ENCODE peak calls at places on chromosomes 6 and 20, in four cellular contexts. G is GM23338; T is transverse colon; E is stimulated activated CD8-positive, alpha-beta memory T cell treated with anti-CD3 and anti-CD28 coated beads, Interleukin-12 subunit alpha, Interleukin-12 subunit beta, amount 100 ng/mL, for 4 hours. U is an unnamed sample.

GRCh38 chr6:90993771-90994170 is 406.9 kb upstream of the MAP3K7 start:
- DNase-seq in G (no peak), T (no peak), E (no peak), U (no peak)

GRCh38 chr20:4281258-4282055 is 266.1 kb upstream of the RNF24 start:
- DNase-seq in G (no peak), T (no peak), E (no peak), U (no peak)

GRCh38 chr6:40962241-40962640 is 76.8 kb downstream of the UNC5CL start:
- DNase-seq in G (no peak), T (no peak), E (no peak), U (no peak)

GRCh38 chr20:9608639-9609440 is 94.5 kb downstream of the LAMP5 start:
- DNase-seq in G (peak; percentile 44), T (no peak), E (no peak), U (no peak)

GRCh38 chr20:44166008-44166407 is 21.0 kb downstream of the JPH2 start:
- DNase-seq in G (no peak), T (no peak), E (no peak), U (no peak)

GRCh38 chr6:1766663-1767062 is 156.9 kb downstream of the FOXC1 start:
- DNase-seq in G (no peak), T (no peak), E (no peak), U (no peak)

GRCh38 chr20:63054695-63055240 is 48.0 kb upstream of the BHLHE23 start:
- DNase-seq in G (no peak), T (no peak), E (no peak), U (no peak)

GRCh38 chr6:33808781-33809180 is 5.0 kb upstream of the MLN start:
- DNase-seq in G (no peak), T (no peak), E (no peak), U (no peak)

GRCh38 chr6:136791296-136792065 is 796 bp downstream of the MAP3K5 start:
- DNase-seq in G (peak; percentile 45), T (peak; percentile 76), E (peak; percentile 30), U (peak; percentile 47)

GRCh38 chr20:44704551-44704971 is 10.6 kb upstream of the CCN5 start:
- DNase-seq in G (no peak), T (no peak), E (no peak), U (no peak)

GRCh38 chr20:46099491-46100287 is 9.9 kb upstream of the NCOA5 start:
- DNase-seq in G (peak; percentile 76), T (peak; percentile 42), E (no peak), U (peak; percentile 62)

GRCh38 chr6:142570221-142570671 is 268.4 kb downstream of the ADGRG6 start:
- DNase-seq in G (no peak), T (no peak), E (no peak), U (no peak)

GRCh38 chr6:38058022-38058421 is 238.5 kb downstream of the ZFAND3 start:
- DNase-seq in G (no peak), T (no peak), E (peak; percentile 16), U (no peak)

GRCh38 chr6:42007753-42008528 is 42.4 kb upstream of the TAF8 start:
- DNase-seq in G (no peak), T (no peak), E (peak; percentile 31), U (no peak)

GRCh38 chr6:23006656-23007055 is 437.3 kb downstream of the HDGFL1 start:
- DNase-seq in G (no peak), T (no peak), E (no peak), U (no peak)

GRCh38 chr6:36071714-36072113 is 44.1 kb downstream of the MAPK14 start:
- DNase-seq in G (no peak), T (no peak), E (no peak), U (no peak)

GRCh38 chr20:35981969-35982368 is 13.6 kb downstream of the CNBD2 start:
- DNase-seq in G (no peak), T (no peak), E (no peak), U (no peak)

GRCh38 chr6:25404094-25404493 is 124.9 kb downstream of the CARMIL1 start:
- DNase-seq in G (no peak), T (peak; percentile 12), E (no peak), U (no peak)

GRCh38 chr20:25987073-25987927 is 290.6 kb upstream of the ZNF337 start:
- DNase-seq in G (peak; percentile 45), T (peak; percentile 27), E (peak; percentile 30), U (peak; percentile 59)

GRCh38 chr20:44601801-44602204 is 19.4 kb downstream of the PKIG start:
- DNase-seq in G (no peak), T (peak; percentile 51), E (no peak), U (no peak)

GRCh38 chr6:39228111-39228971 is 934 bp downstream of the KCNK5 start:
- DNase-seq in G (no peak), T (no peak), E (peak; percentile 17), U (no peak)

GRCh38 chr6:53043626-53044025 is 21.6 kb upstream of the FBXO9 start:
- DNase-seq in G (peak; percentile 26), T (no peak), E (no peak), U (no peak)

GRCh38 chr6:33974030-33974429 is 170.2 kb upstream of the MLN start:
- DNase-seq in G (no peak), T (no peak), E (no peak), U (no peak)

GRCh38 chr6:157281570-157281969 is 41.7 kb downstream of the TMEM242 start:
- DNase-seq in G (peak; percentile 34), T (peak; percentile 60), E (no peak), U (no peak)

GRCh38 chr20:54345301-54345724 is 130.1 kb upstream of the DOK5 start:
- DNase-seq in G (no peak), T (no peak), E (no peak), U (no peak)

GRCh38 chr6:151481752-151482151 is 12.1 kb upstream of the CCDC170 start:
- DNase-seq in G (no peak), T (no peak), E (no peak), U (no peak)

GRCh38 chr6:90343581-90343980 is 46.9 kb upstream of the BACH2 start:
- DNase-seq in G (no peak), T (no peak), E (no peak), U (no peak)

U was measured in activated B cell treated with CpG ODN at 0.5 μM for 24 hours.